ENCODE peak calls at places on chromosomes 2 and 18, in four cellular contexts. C, Z, B and V are unnamed samples.

GRCh38 chr2:28544915-28545589 is 49.2 kb downstream of the PLB1 start:
- DNase-seq in B (no peak), Z (peak; percentile 30), C (no peak), V (peak; percentile 6)

GRCh38 chr2:33491685-33492084 is 15.2 kb downstream of the RASGRP3 start:
- DNase-seq in C (no peak), Z (no peak), B (no peak), V (no peak)

GRCh38 chr2:225820828-225821227 is 421.3 kb downstream of the NYAP2 start:
- DNase-seq in Z (no peak), B (no peak), C (no peak), V (no peak)

GRCh38 chr2:19864369-19864768 is 37.4 kb downstream of the TTC32 start:
- DNase-seq in B (no peak), Z (no peak), C (no peak), V (no peak)

GRCh38 chr18:22286576-22286975 is 117.2 kb downstream of the GATA6 start:
- DNase-seq in B (no peak), Z (peak; percentile 75), C (peak; percentile 42), V (no peak)

GRCh38 chr18:41378628-41379027 is 576.4 kb upstream of the PIK3C3 start:
- DNase-seq in Z (no peak), B (no peak), C (no peak), V (no peak)

GRCh38 chr2:199085201-199085750 is 372.5 kb downstream of the SATB2 start:
- DNase-seq in Z (no peak), B (no peak), C (no peak), V (no peak)

GRCh38 chr2:27209621-27210401 is 2.0 kb upstream of the ATRAID start:
- DNase-seq in B (no peak), C (no peak), Z (no peak), V (no peak)

GRCh38 chr2:158692372-158693103 is 102.6 kb upstream of the DAPL1 start:
- DNase-seq in B (no peak), C (no peak), Z (no peak), V (no peak)

GRCh38 chr2:5984946-5985345 is 292.8 kb downstream of the SOX11 start:
- DNase-seq in Z (no peak), C (no peak), B (no peak), V (no peak)

GRCh38 chr2:228901531-228901930 is 369.6 kb downstream of the PID1 start:
- DNase-seq in C (no peak), Z (no peak), B (no peak), V (no peak)

GRCh38 chr2:232142049-232142448 is 180.5 kb downstream of the DIS3L2 start:
- DNase-seq in B (peak; percentile 36), Z (no peak), C (no peak), V (no peak)

GRCh38 chr2:67389286-67389685 is 7.8 kb upstream of the ETAA1 start:
- DNase-seq in B (no peak), Z (no peak), C (no peak), V (no peak)

GRCh38 chr18:57430166-57430958 is 4.8 kb upstream of the ONECUT2 start:
- DNase-seq in B (no peak), C (no peak), Z (no peak), V (no peak)

GRCh38 chr2:12173271-12173942 is 427.0 kb downstream of the LPIN1 start:
- DNase-seq in C (no peak), B (no peak), Z (no peak), V (no peak)

GRCh38 chr2:39424951-39425350 is 12.1 kb downstream of the MAP4K3 start:
- DNase-seq in B (no peak), Z (no peak), C (no peak), V (no peak)
- H3K9me3 ChIP-seq in B (no peaks in the 10 kb centered on the region), Z (no peaks in the 10 kb centered on the region), C (no peaks in the 10 kb centered on the region), V (no peaks in the 10 kb centered on the region)

GRCh38 chr2:86507600-86507999 is 55.6 kb downstream of the CHMP3 start:
- DNase-seq in B (no peak), C (no peak), Z (no peak), V (no peak)
- H3K36me3 ChIP-seq in B (peaks cover 14% of the 10 kb centered on the region), C (peaks cover 65% of the 10 kb centered on the region), Z (peaks cover 74% of the 10 kb centered on the region), V (peaks cover 32% of the 10 kb centered on the region)

GRCh38 chr2:71339685-71340084 is 8.1 kb downstream of the ZNF638 start:
- DNase-seq in Z (no peak), B (no peak), C (no peak), V (no peak)

GRCh38 chr2:71336384-71336783 is 4.8 kb downstream of the ZNF638 start:
- DNase-seq in Z (no peak), C (no peak), B (no peak), V (no peak)

GRCh38 chr2:71336802-71337201 is 5.2 kb downstream of the ZNF638 start:
- DNase-seq in Z (no peak), C (peak; percentile 60), B (no peak), V (no peak)

GRCh38 chr2:71340176-71340575 is 8.6 kb downstream of the ZNF638 start:
- DNase-seq in Z (no peak), C (no peak), B (no peak), V (no peak)

DNA sequence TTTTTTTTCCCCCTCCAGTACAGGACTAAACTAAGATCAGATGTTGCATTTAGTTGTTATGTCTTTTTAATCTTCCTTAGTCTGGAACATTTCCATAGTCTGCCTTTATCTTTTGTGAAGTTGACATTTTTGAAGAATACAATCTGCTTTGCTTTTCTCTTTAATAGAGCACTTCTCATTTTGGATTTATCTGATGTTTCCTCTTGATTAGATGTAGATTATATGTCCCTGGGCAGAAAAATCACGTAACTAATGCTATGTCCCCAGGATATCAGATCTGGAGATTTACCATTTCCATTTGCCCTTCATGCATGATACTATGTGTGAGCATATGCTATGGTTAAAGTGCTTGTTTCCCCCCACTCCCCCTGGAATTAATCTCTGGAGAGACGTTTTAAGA is 6.2 kb downstream of the ZNF638 start:
- DNase-seq in Z (no peak), C (no peak), B (no peak), V (no peak)
- H3K4me1 ChIP-seq in Z (peaks cover 45% of the 10 kb centered on the region), C (peaks cover 27% of the 10 kb centered on the region), B (peaks cover 18% of the 10 kb centered on the region), V (peaks cover 69% of the 10 kb centered on the region)

GRCh38 chr2:47503481-47504070 is 100.6 kb downstream of the MSH2 start:
- DNase-seq in B (no peak), C (no peak), Z (no peak), V (no peak)
- H3K9me3 ChIP-seq in B (peaks cover 9% of the 10 kb centered on the region), C (peaks cover 10% of the 10 kb centered on the region), Z (peaks cover 5% of the 10 kb centered on the region), V (peaks cover 6% of the 10 kb centered on the region)

GRCh38 chr2:63846487-63846886 is 4.8 kb downstream of the UGP2 start:
- DNase-seq in C (no peak), Z (no peak), B (no peak), V (no peak)
- H3K36me3 ChIP-seq in C (no peaks in the 10 kb centered on the region), Z (no peaks in the 10 kb centered on the region), B (no peaks in the 10 kb centered on the region), V (no peaks in the 10 kb centered on the region)

DNA sequence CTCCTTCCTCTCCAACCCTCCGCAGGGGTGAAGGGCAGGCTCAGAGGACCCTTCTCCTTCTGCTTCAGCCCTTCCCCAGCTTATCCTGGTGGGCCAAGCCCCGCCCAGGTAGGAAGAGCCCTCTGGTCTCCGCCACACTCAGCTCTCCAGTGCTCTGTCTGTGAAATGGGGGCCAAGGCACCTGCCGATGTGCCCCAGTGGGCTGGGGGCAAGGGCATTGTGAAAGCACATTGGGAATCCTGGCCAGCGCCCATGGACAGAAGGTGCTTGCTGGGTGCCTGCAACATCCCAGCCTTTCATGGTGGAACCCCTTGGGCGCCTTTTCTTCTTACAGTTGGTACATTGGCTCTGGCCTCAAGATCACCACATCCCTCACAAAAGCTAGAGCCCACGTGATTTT is 150.8 kb downstream of the INHBB start:
- DNase-seq in C (no peak), B (no peak), Z (no peak), V (no peak)
- H3K4me1 ChIP-seq in C (no peaks in the 10 kb centered on the region), B (no peaks in the 10 kb centered on the region), Z (no peaks in the 10 kb centered on the region), V (no peaks in the 10 kb centered on the region)

GRCh38 chr2:133040175-133040574 is 370.2 kb upstream of the LYPD1 start:
- DNase-seq in B (no peak), C (no peak), Z (no peak), V (no peak)

GRCh38 chr2:133044556-133044955 is 374.6 kb upstream of the LYPD1 start:
- DNase-seq in C (no peak), B (no peak), Z (no peak), V (no peak)

GRCh38 chr2:133045787-133046186 is 375.8 kb upstream of the LYPD1 start:
- DNase-seq in Z (no peak), C (no peak), B (no peak), V (no peak)
- H3K9me3 ChIP-seq in Z (no peaks in the 10 kb centered on the region), C (no peaks in the 10 kb centered on the region), B (no peaks in the 10 kb centered on the region), V (no peaks in the 10 kb centered on the region)

GRCh38 chr2:30940805-30941204 is 133.6 kb upstream of the CAPN13 start:
- DNase-seq in B (no peak), C (no peak), Z (no peak), V (no peak)
- H3K36me3 ChIP-seq in B (no peaks in the 10 kb centered on the region), C (no peaks in the 10 kb centered on the region), Z (no peaks in the 10 kb centered on the region), V (no peaks in the 10 kb centered on the region)

DNA sequence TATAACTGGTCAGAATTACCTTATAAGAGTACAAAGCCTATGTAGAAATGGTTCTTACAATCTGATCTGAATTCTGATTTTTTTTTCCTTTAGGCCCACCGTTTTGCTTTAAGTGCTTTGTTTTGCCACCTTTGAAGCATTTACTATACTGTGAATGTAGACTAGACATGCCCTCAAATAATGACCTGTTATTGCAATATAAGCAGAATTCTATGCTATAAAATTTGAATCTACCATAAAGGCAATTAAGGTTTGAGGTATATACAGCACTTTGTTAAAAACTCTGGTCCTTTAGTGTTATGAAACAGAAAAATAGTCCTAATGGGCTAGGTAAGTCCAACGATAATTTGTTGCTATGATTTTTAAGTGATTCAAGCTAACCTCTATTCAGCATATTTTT is 86.6 kb upstream of the NOSTRIN start:
- DNase-seq in B (no peak), Z (no peak), C (no peak), V (no peak)
- H3K4me1 ChIP-seq in B (peaks cover 13% of the 10 kb centered on the region), Z (no peaks in the 10 kb centered on the region), C (no peaks in the 10 kb centered on the region), V (peaks cover 11% of the 10 kb centered on the region)

GRCh38 chr2:63569740-63570139 is 18.5 kb downstream of the WDPCP start:
- DNase-seq in B (no peak), C (no peak), Z (no peak), V (no peak)
- H3K9me3 ChIP-seq in B (no peaks in the 10 kb centered on the region), C (peaks cover 3% of the 10 kb centered on the region), Z (no peaks in the 10 kb centered on the region), V (no peaks in the 10 kb centered on the region)